ENCODE peak calls at places on chromosome 15, in five cellular contexts. F is brain microvascular endothelial cell, T is heart right ventricle, R is tibial artery, I is IMR-90. H is an unnamed sample. For H3K27me3, the result is how much of the 10 kb centered on the place peaks cover.

GRCh38 chr15:60744826-60745225 is 265.9 kb upstream of the ICE2 start:
- DNase-seq in F (no peak), T (peak), R (peak), I (no peak), H (peak)

GRCh38 chr15:31435256-31435781 is 108.7 kb downstream of the KLF13 start:
- DNase-seq in F (peak), T (peak), R (peak), I (peak), H (peak)

GRCh38 chr15:93983501-93983900 is 247.9 kb upstream of the MCTP2 start:
- DNase-seq in F (no peak), T (no peak), R (no peak), I (no peak), H (no peak)

GRCh38 chr15:77409259-77410156 is 10.4 kb downstream of the PEAK1 start:
- DNase-seq in F (no peak), T (no peak), R (no peak), I (no peak), H (no peak)

GRCh38 chr15:22780267-22780666 is 6.2 kb upstream of the NIPA1 start:
- DNase-seq in F (no peak), T (no peak), R (no peak), I (no peak), H (no peak)

GRCh38 chr15:90930861-90931629 is 1.3 kb downstream of the HDDC3 start:
- DNase-seq in F (no peak), T (no peak), R (no peak), I (no peak), H (no peak)

GRCh38 chr15:40040770-40041169 is 1.8 kb upstream of the SRP14 start:
- DNase-seq in F (no peak), T (no peak), R (no peak), I (no peak), H (no peak)

GRCh38 chr15:33656090-33656670 is 312.1 kb upstream of the CHRM5 start:
- DNase-seq in F (no peak), T (no peak), R (no peak), I (no peak), H (no peak)

GRCh38 chr15:81071130-81071529 is 62.9 kb upstream of the CFAP161 start:
- DNase-seq in F (peak), T (no peak), R (no peak), I (peak), H (no peak)

GRCh38 chr15:31345606-31346366 is 19.2 kb downstream of the KLF13 start:
- DNase-seq in F (no peak), T (no peak), R (no peak), I (no peak), H (no peak)

GRCh38 chr15:69813881-69814280 is 283.8 kb downstream of the TLE3 start:
- DNase-seq in F (no peak), T (no peak), R (no peak), I (no peak), H (no peak)
- H3K27me3 ChIP-seq in F (under half), T (under half), R (under half), I (under half), H (under half)

GRCh38 chr15:76057332-76058000 is 2.3 kb upstream of the TMEM266 start:
- DNase-seq in F (peak), T (peak), R (no peak), I (peak), H (peak)
- H3K4me3 ChIP-seq in F (no peak), T (peak), R (no peak), I (peak), H (peak)

GRCh38 chr15:89858661-89859458 is 34.9 kb downstream of the AP3S2 start:
- DNase-seq in F (no peak), T (no peak), R (no peak), I (no peak), H (no peak)
- TF ChIP-seq CTCF in F (no peak), T (no peak), R (no peak), I (no peak), H (no peak)

GRCh38 chr15:79093352-79093935 is 2.9 kb upstream of the RASGRF1 start:
- DNase-seq in F (no peak), T (no peak), R (no peak), I (no peak), H (no peak)

GRCh38 chr15:79094611-79095021 is 4.0 kb upstream of the RASGRF1 start:
- DNase-seq in F (no peak), T (no peak), R (no peak), I (no peak), H (no peak)

GRCh38 chr15:79091204-79091867 is 756 bp upstream of the RASGRF1 start:
- DNase-seq in F (no peak), T (no peak), R (no peak), I (peak), H (peak)

GRCh38 chr15:79090487-79091203 is at the start of gene RASGRF1:
- DNase-seq in F (no peak), T (no peak), R (no peak), I (no peak), H (peak)

GRCh38 chr15:79092382-79092781 is 1.8 kb upstream of the RASGRF1 start:
- DNase-seq in F (no peak), T (no peak), R (no peak), I (no peak), H (no peak)
- H3K27me3 ChIP-seq in F (under half), T (half or more), R (under half), I (under half), H (under half)

GRCh38 chr15:26235864-26236263 is 372.7 kb upstream of the ATP10A start:
- DNase-seq in F (no peak), T (no peak), R (no peak), I (no peak), H (no peak)
- H3K4me3 ChIP-seq in F (no peak), T (no peak), R (no peak), I (no peak), H (no peak)

GRCh38 chr15:64211696-64212095 is 48.9 kb upstream of the PPIB start:
- DNase-seq in F (no peak), T (no peak), R (no peak), I (no peak), H (no peak)

GRCh38 chr15:64205202-64205601 is 42.4 kb upstream of the PPIB start:
- DNase-seq in F (no peak), T (no peak), R (no peak), I (no peak), H (no peak)

GRCh38 chr15:64213646-64214045 is 50.8 kb upstream of the PPIB start:
- DNase-seq in F (no peak), T (no peak), R (no peak), I (peak), H (no peak)

DNA sequence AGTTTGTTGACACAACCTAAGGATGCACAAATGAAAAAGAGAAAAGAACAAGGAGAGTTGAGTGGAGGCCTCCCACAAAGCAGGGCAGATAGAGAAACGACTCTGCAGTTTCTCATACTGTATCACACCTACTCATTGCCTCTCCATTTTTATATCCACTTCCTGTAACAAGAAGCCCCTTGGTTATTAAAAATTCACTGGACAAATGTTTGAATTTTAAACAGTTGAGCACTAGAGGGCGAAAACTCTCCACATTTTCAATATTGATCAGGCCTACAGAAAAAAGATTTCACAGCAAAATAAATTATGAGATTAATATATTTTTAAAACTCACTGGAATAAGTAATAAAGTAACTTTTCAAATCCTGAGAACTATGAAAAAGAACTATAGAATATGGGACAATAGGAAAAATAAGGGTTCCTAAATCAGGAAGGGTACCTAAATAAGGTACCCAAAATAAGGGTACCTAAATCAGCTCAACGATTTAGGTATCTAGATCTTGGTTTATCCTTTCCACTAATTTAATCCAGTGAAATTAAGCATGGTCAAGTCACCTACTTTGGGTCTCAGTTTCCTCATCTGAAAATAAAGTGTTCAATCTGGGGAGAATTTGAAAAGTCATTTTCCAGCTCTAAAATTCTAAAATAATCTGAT is 47.0 kb upstream of the PPIB start:
- DNase-seq in F (peak), T (no peak), R (no peak), I (peak), H (no peak)
- TF ChIP-seq CTCF in F (peak), T (peak), R (peak), I (peak), H (peak)

GRCh38 chr15:61809216-61809615 is 251.0 kb downstream of the VPS13C start:
- DNase-seq in F (no peak), T (no peak), R (no peak), I (no peak), H (no peak)
- H3K27me3 ChIP-seq in F (under half), T (under half), R (under half), I (under half), H (under half)

H was measured in dorsolateral prefrontal cortex.